ENCODE peak calls at places on chromosomes 6 and 20, in five cellular contexts. One of them, this sample, is unnamed.

GRCh38 chr6:125453516-125453915 is 151.7 kb upstream of the HDDC2 start:
- DNase-seq in left ventricle myocardium inferior: no peak
- DNase-seq in EH: no peak
- DNase-seq in astrocyte of the spinal cord: no peak
- DNase-seq in stimulated activated CD4-positive, alpha-beta T cell treated with anti-CD3 and anti-CD28 coated beads, Interleukin-12 subunit alpha, Interleukin-12 subunit beta, amount 100 ng/mL, for 48 hours: no peak
- DNase-seq in this sample: no peak

GRCh38 chr6:70398783-70399730 is 14.3 kb upstream of the FAM135A start:
- DNase-seq in left ventricle myocardium inferior: no peak
- DNase-seq in EH: peak
- DNase-seq in astrocyte of the spinal cord: peak
- DNase-seq in stimulated activated CD4-positive, alpha-beta T cell treated with anti-CD3 and anti-CD28 coated beads, Interleukin-12 subunit alpha, Interleukin-12 subunit beta, amount 100 ng/mL, for 48 hours: no peak
- DNase-seq in this sample: no peak

GRCh38 chr20:58420798-58421496 is 31.9 kb downstream of the VAPB start:
- DNase-seq in left ventricle myocardium inferior: no peak
- DNase-seq in EH: peak
- DNase-seq in astrocyte of the spinal cord: peak
- DNase-seq in stimulated activated CD4-positive, alpha-beta T cell treated with anti-CD3 and anti-CD28 coated beads, Interleukin-12 subunit alpha, Interleukin-12 subunit beta, amount 100 ng/mL, for 48 hours: no peak
- DNase-seq in this sample: no peak

GRCh38 chr6:113361014-113361645 is 496.0 kb upstream of the MARCKS start:
- DNase-seq in left ventricle myocardium inferior: no peak
- DNase-seq in EH: peak
- DNase-seq in astrocyte of the spinal cord: peak
- DNase-seq in stimulated activated CD4-positive, alpha-beta T cell treated with anti-CD3 and anti-CD28 coated beads, Interleukin-12 subunit alpha, Interleukin-12 subunit beta, amount 100 ng/mL, for 48 hours: no peak
- DNase-seq in this sample: no peak

GRCh38 chr6:9131616-9132015 is 696.3 kb upstream of the SLC35B3 start:
- DNase-seq in left ventricle myocardium inferior: no peak
- DNase-seq in EH: no peak
- DNase-seq in astrocyte of the spinal cord: no peak
- DNase-seq in stimulated activated CD4-positive, alpha-beta T cell treated with anti-CD3 and anti-CD28 coated beads, Interleukin-12 subunit alpha, Interleukin-12 subunit beta, amount 100 ng/mL, for 48 hours: no peak
- DNase-seq in this sample: no peak

GRCh38 chr6:130937942-130938604 is 110.9 kb downstream of the SMLR1 start:
- DNase-seq in left ventricle myocardium inferior: no peak
- DNase-seq in EH: peak
- DNase-seq in astrocyte of the spinal cord: peak
- DNase-seq in stimulated activated CD4-positive, alpha-beta T cell treated with anti-CD3 and anti-CD28 coated beads, Interleukin-12 subunit alpha, Interleukin-12 subunit beta, amount 100 ng/mL, for 48 hours: no peak
- DNase-seq in this sample: no peak

GRCh38 chr20:32481311-32482103 is 103.6 kb downstream of the NOL4L start:
- DNase-seq in left ventricle myocardium inferior: no peak
- DNase-seq in EH: no peak
- DNase-seq in astrocyte of the spinal cord: no peak
- DNase-seq in stimulated activated CD4-positive, alpha-beta T cell treated with anti-CD3 and anti-CD28 coated beads, Interleukin-12 subunit alpha, Interleukin-12 subunit beta, amount 100 ng/mL, for 48 hours: no peak
- DNase-seq in this sample: peak

GRCh38 chr6:134295953-134296553 is 21.9 kb downstream of the SGK1 start:
- DNase-seq in left ventricle myocardium inferior: no peak
- DNase-seq in EH: peak
- DNase-seq in astrocyte of the spinal cord: peak
- DNase-seq in stimulated activated CD4-positive, alpha-beta T cell treated with anti-CD3 and anti-CD28 coated beads, Interleukin-12 subunit alpha, Interleukin-12 subunit beta, amount 100 ng/mL, for 48 hours: no peak
- DNase-seq in this sample: no peak

GRCh38 chr6:113856011-113856551 is 1.1 kb upstream of the MARCKS start:
- DNase-seq in left ventricle myocardium inferior: no peak
- DNase-seq in EH: peak
- DNase-seq in astrocyte of the spinal cord: peak
- DNase-seq in stimulated activated CD4-positive, alpha-beta T cell treated with anti-CD3 and anti-CD28 coated beads, Interleukin-12 subunit alpha, Interleukin-12 subunit beta, amount 100 ng/mL, for 48 hours: no peak
- DNase-seq in this sample: peak

GRCh38 chr6:5190467-5190866 is 70.3 kb downstream of the LYRM4 start:
- DNase-seq in left ventricle myocardium inferior: no peak
- DNase-seq in EH: peak
- DNase-seq in astrocyte of the spinal cord: peak
- DNase-seq in stimulated activated CD4-positive, alpha-beta T cell treated with anti-CD3 and anti-CD28 coated beads, Interleukin-12 subunit alpha, Interleukin-12 subunit beta, amount 100 ng/mL, for 48 hours: no peak
- DNase-seq in this sample: no peak

GRCh38 chr20:24698706-24699206 is 229.3 kb downstream of the SYNDIG1 start:
- DNase-seq in left ventricle myocardium inferior: no peak
- DNase-seq in EH: no peak
- DNase-seq in astrocyte of the spinal cord: no peak
- DNase-seq in stimulated activated CD4-positive, alpha-beta T cell treated with anti-CD3 and anti-CD28 coated beads, Interleukin-12 subunit alpha, Interleukin-12 subunit beta, amount 100 ng/mL, for 48 hours: no peak
- DNase-seq in this sample: no peak

GRCh38 chr20:11992426-11992825 is 74.7 kb downstream of the BTBD3 start:
- DNase-seq in left ventricle myocardium inferior: no peak
- DNase-seq in EH: no peak
- DNase-seq in astrocyte of the spinal cord: no peak
- DNase-seq in stimulated activated CD4-positive, alpha-beta T cell treated with anti-CD3 and anti-CD28 coated beads, Interleukin-12 subunit alpha, Interleukin-12 subunit beta, amount 100 ng/mL, for 48 hours: no peak
- DNase-seq in this sample: no peak

GRCh38 chr6:130776287-130776925 is 50.8 kb upstream of the SMLR1 start:
- DNase-seq in left ventricle myocardium inferior: no peak
- DNase-seq in EH: no peak
- DNase-seq in astrocyte of the spinal cord: no peak
- DNase-seq in stimulated activated CD4-positive, alpha-beta T cell treated with anti-CD3 and anti-CD28 coated beads, Interleukin-12 subunit alpha, Interleukin-12 subunit beta, amount 100 ng/mL, for 48 hours: no peak
- DNase-seq in this sample: no peak

GRCh38 chr20:50569864-50570836 is 60.0 kb downstream of the PTPN1 start:
- DNase-seq in left ventricle myocardium inferior: no peak
- DNase-seq in EH: peak
- DNase-seq in astrocyte of the spinal cord: peak
- DNase-seq in stimulated activated CD4-positive, alpha-beta T cell treated with anti-CD3 and anti-CD28 coated beads, Interleukin-12 subunit alpha, Interleukin-12 subunit beta, amount 100 ng/mL, for 48 hours: no peak
- DNase-seq in this sample: no peak

GRCh38 chr20:39107741-39108140 is 145.6 kb downstream of the DHX35 start:
- DNase-seq in left ventricle myocardium inferior: no peak
- DNase-seq in EH: peak
- DNase-seq in astrocyte of the spinal cord: no peak
- DNase-seq in stimulated activated CD4-positive, alpha-beta T cell treated with anti-CD3 and anti-CD28 coated beads, Interleukin-12 subunit alpha, Interleukin-12 subunit beta, amount 100 ng/mL, for 48 hours: no peak
- DNase-seq in this sample: no peak

GRCh38 chr20:54980321-54980960 is 505.0 kb downstream of the DOK5 start:
- DNase-seq in left ventricle myocardium inferior: no peak
- DNase-seq in EH: no peak
- DNase-seq in astrocyte of the spinal cord: peak
- DNase-seq in stimulated activated CD4-positive, alpha-beta T cell treated with anti-CD3 and anti-CD28 coated beads, Interleukin-12 subunit alpha, Interleukin-12 subunit beta, amount 100 ng/mL, for 48 hours: no peak
- DNase-seq in this sample: no peak

GRCh38 chr6:26064619-26065257 is 22.5 kb upstream of the HFE start:
- DNase-seq in left ventricle myocardium inferior: no peak
- DNase-seq in EH: peak
- DNase-seq in astrocyte of the spinal cord: peak
- DNase-seq in stimulated activated CD4-positive, alpha-beta T cell treated with anti-CD3 and anti-CD28 coated beads, Interleukin-12 subunit alpha, Interleukin-12 subunit beta, amount 100 ng/mL, for 48 hours: no peak
- DNase-seq in this sample: no peak

GRCh38 chr6:52547647-52548352 is 29.1 kb downstream of the TRAM2 start:
- DNase-seq in left ventricle myocardium inferior: no peak
- DNase-seq in EH: peak
- DNase-seq in astrocyte of the spinal cord: no peak
- DNase-seq in stimulated activated CD4-positive, alpha-beta T cell treated with anti-CD3 and anti-CD28 coated beads, Interleukin-12 subunit alpha, Interleukin-12 subunit beta, amount 100 ng/mL, for 48 hours: no peak
- DNase-seq in this sample: no peak

GRCh38 chr6:83467620-83468036 is 36.8 kb upstream of the ME1 start:
- DNase-seq in left ventricle myocardium inferior: peak
- DNase-seq in EH: no peak
- DNase-seq in astrocyte of the spinal cord: no peak
- DNase-seq in stimulated activated CD4-positive, alpha-beta T cell treated with anti-CD3 and anti-CD28 coated beads, Interleukin-12 subunit alpha, Interleukin-12 subunit beta, amount 100 ng/mL, for 48 hours: no peak
- DNase-seq in this sample: peak

GRCh38 chr6:12288844-12289654 is 1.1 kb upstream of the EDN1 start:
- DNase-seq in left ventricle myocardium inferior: peak
- DNase-seq in EH: peak
- DNase-seq in astrocyte of the spinal cord: peak
- DNase-seq in stimulated activated CD4-positive, alpha-beta T cell treated with anti-CD3 and anti-CD28 coated beads, Interleukin-12 subunit alpha, Interleukin-12 subunit beta, amount 100 ng/mL, for 48 hours: no peak
- DNase-seq in this sample: no peak

GRCh38 chr6:166106076-166106686 is 61.5 kb downstream of the TBXT start:
- DNase-seq in left ventricle myocardium inferior: peak
- DNase-seq in EH: peak
- DNase-seq in astrocyte of the spinal cord: peak
- DNase-seq in stimulated activated CD4-positive, alpha-beta T cell treated with anti-CD3 and anti-CD28 coated beads, Interleukin-12 subunit alpha, Interleukin-12 subunit beta, amount 100 ng/mL, for 48 hours: peak
- DNase-seq in this sample: peak

GRCh38 chr20:18928626-18929025 is 115.0 kb downstream of the SCP2D1 start:
- DNase-seq in left ventricle myocardium inferior: no peak
- DNase-seq in EH: no peak
- DNase-seq in astrocyte of the spinal cord: no peak
- DNase-seq in stimulated activated CD4-positive, alpha-beta T cell treated with anti-CD3 and anti-CD28 coated beads, Interleukin-12 subunit alpha, Interleukin-12 subunit beta, amount 100 ng/mL, for 48 hours: no peak
- DNase-seq in this sample: no peak